ENCODE peak calls at places on chromosomes 4 and X, in ten cellular contexts. V, W, O, S, C, J, Y, B, D and I are unnamed samples.

GRCh38 chr4:140691369-140691768 is 64.8 kb downstream of the TBC1D9 start:
- DNase-seq in V (no peak), W (no peak), O (peak), S (no peak), C (no peak), J (no peak), Y (no peak), B (no peak), D (no peak), I (no peak)

GRCh38 chr4:138204507-138204906 is 37.6 kb downstream of the SLC7A11 start:
- DNase-seq in V (no peak), W (no peak), O (no peak), S (no peak), C (no peak), J (no peak), Y (no peak), B (no peak), D (no peak), I (no peak)

GRCh38 chr4:163447481-163447880 is 26.1 kb downstream of the TKTL2 start:
- DNase-seq in V (no peak), W (no peak), O (no peak), S (no peak), C (no peak), J (no peak), Y (no peak), B (no peak), D (no peak), I (no peak)

GRCh38 chrX:141975839-141976238 is 72.1 kb downstream of the MAGEC1 start:
- DNase-seq in V (no peak), W (no peak), O (no peak), S (no peak), C (no peak), J (no peak), Y (no peak), B (no peak), D (no peak), I (no peak)

GRCh38 chrX:133412665-133413064 is 2.6 kb downstream of the GPC4 start:
- DNase-seq in V (no peak), W (no peak), O (no peak), S (no peak), C (no peak), J (no peak), Y (no peak), B (no peak), D (no peak), I (no peak)

GRCh38 chr4:173264245-173264959 is 69.8 kb downstream of the HMGB2 start:
- DNase-seq in V (no peak), W (peak), O (no peak), S (peak), C (no peak), J (peak), Y (peak), B (no peak), D (peak), I (no peak)

GRCh38 chr4:157804169-157804543 is 368.7 kb downstream of the GASK1B start:
- DNase-seq in V (no peak), W (no peak), O (no peak), S (no peak), C (no peak), J (no peak), Y (no peak), B (no peak), D (no peak), I (no peak)

GRCh38 chr4:105666693-105667092 is 41.8 kb downstream of the INTS12 start:
- DNase-seq in V (no peak), W (peak), O (no peak), S (no peak), C (peak), J (no peak), Y (peak), B (no peak), D (no peak), I (peak)

GRCh38 chrX:103347682-103348397 is 8.5 kb upstream of the TCEAL9 start:
- DNase-seq in V (no peak), W (no peak), O (no peak), S (no peak), C (no peak), J (no peak), Y (no peak), B (no peak), D (no peak), I (no peak)

GRCh38 chr4:185395956-185396723 is 416 bp upstream of the LRP2BP start:
- DNase-seq in V (peak), W (peak), O (peak), S (peak), C (peak), J (peak), Y (peak), B (peak), D (peak), I (peak)